ENCODE peak calls at places on chromosomes 6 and 20, in five cellular contexts. E is stimulated activated CD4-positive, alpha-beta T cell treated with anti-CD3 and anti-CD28 coated beads, Interleukin-2, amount 100 ng/mL, for 48 hours; M is HCEC 1CT; D is tibial nerve; Q is HCT116. F is an unnamed sample.
A peak's percentile ranks its signal among the peaks of the same experiment; 100 is the strongest.

GRCh38 chr6:54647301-54647664 is 199.3 kb upstream of the FAM83B start:
- DNase-seq in E (no peak), Q (no peak), D (no peak), M (no peak), F (no peak)

GRCh38 chr6:39865011-39865888 is 69.0 kb downstream of the MOCS1 start:
- DNase-seq in M (peak; percentile 46), E (peak; percentile 67), D (peak; percentile 68), Q (peak; percentile 50), F (no peak)

GRCh38 chr6:1212919-1213318 is 99.0 kb upstream of the FOXQ1 start:
- DNase-seq in Q (no peak), D (no peak), M (no peak), E (no peak), F (no peak)

GRCh38 chr20:44295995-44296394 is 15.0 kb downstream of the FITM2 start:
- DNase-seq in M (no peak), D (no peak), Q (no peak), E (no peak), F (no peak)

GRCh38 chr6:76230711-76231110 is 158.2 kb upstream of the IMPG1 start:
- DNase-seq in M (no peak), D (no peak), E (no peak), Q (peak; percentile 29), F (no peak)

GRCh38 chr6:129440691-129441090 is 269.3 kb downstream of the ARHGAP18 start:
- DNase-seq in D (no peak), M (no peak), E (no peak), Q (no peak), F (no peak)

GRCh38 chr6:153032255-153032882 is 29.9 kb upstream of the MTRF1L start:
- DNase-seq in M (peak; percentile 73), Q (peak; percentile 27), E (no peak), D (no peak), F (no peak)

GRCh38 chr6:75041381-75041780 is 164.5 kb downstream of the COL12A1 start:
- DNase-seq in Q (no peak), E (no peak), M (no peak), D (no peak), F (no peak)

GRCh38 chr6:76026101-76026500 is 46.4 kb downstream of the IMPG1 start:
- DNase-seq in Q (no peak), M (no peak), D (no peak), E (no peak), F (no peak)

GRCh38 chr6:16392010-16392409 is 153.6 kb downstream of the GMPR start:
- DNase-seq in E (no peak), M (no peak), Q (no peak), D (no peak), F (no peak)

GRCh38 chr6:28603920-28604319 is 78.2 kb downstream of the GPX5 start:
- DNase-seq in E (no peak), D (no peak), M (no peak), Q (no peak), F (no peak)

GRCh38 chr20:2397595-2398145 is 17.0 kb downstream of the TGM6 start:
- DNase-seq in Q (no peak), E (no peak), M (no peak), D (no peak), F (no peak)

GRCh38 chr6:150334790-150335783 is 33.7 kb upstream of the IYD start:
- DNase-seq in D (no peak), E (no peak), M (no peak), Q (peak; percentile 80), F (no peak)

GRCh38 chr6:89079611-89080213 is 839 bp upstream of the PNRC1 start:
- DNase-seq in E (no peak), M (peak; percentile 67), Q (no peak), D (peak; percentile 27), F (no peak)

GRCh38 chr6:715709-716450 is 22.9 kb upstream of the EXOC2 start:
- DNase-seq in Q (no peak), M (no peak), E (no peak), D (no peak), F (no peak)

GRCh38 chr6:28709478-28710349 is 184.0 kb downstream of the GPX5 start:
- DNase-seq in D (no peak), M (no peak), Q (no peak), E (no peak), F (no peak)

GRCh38 chr20:62742979-62743776 is 34.5 kb downstream of the NTSR1 start:
- DNase-seq in D (no peak), Q (no peak), M (no peak), E (no peak), F (no peak)

GRCh38 chr20:24653306-24653705 is 183.9 kb downstream of the SYNDIG1 start:
- DNase-seq in D (no peak), M (no peak), Q (no peak), E (no peak), F (no peak)

GRCh38 chr20:45905505-45906079 is 6.4 kb downstream of the PLTP start:
- DNase-seq in Q (peak; percentile 48), E (no peak), M (peak; percentile 81), D (no peak), F (no peak)

GRCh38 chr6:2162089-2162465 is 83.3 kb downstream of the GMDS start:
- DNase-seq in E (no peak), M (no peak), Q (peak; percentile 32), D (no peak), F (no peak)

GRCh38 chr20:58361549-58361948 is 27.5 kb upstream of the VAPB start:
- DNase-seq in D (no peak), Q (no peak), M (peak; percentile 83), E (no peak), F (no peak)

GRCh38 chr6:78076371-78076770 is 423.5 kb downstream of the MEI4 start:
- DNase-seq in D (no peak), E (no peak), M (no peak), Q (no peak), F (no peak)

GRCh38 chr20:36466089-36466488 is 75.2 kb upstream of the MYL9 start:
- DNase-seq in M (no peak), E (no peak), Q (no peak), D (no peak), F (no peak)

GRCh38 chr6:156719720-156720563 is 57.2 kb upstream of the ARID1B start:
- DNase-seq in M (peak; percentile 85), E (peak; percentile 54), D (peak; percentile 93), Q (peak; percentile 72), F (no peak)

GRCh38 chr6:35181933-35182612 is 31.7 kb upstream of the SCUBE3 start:
- DNase-seq in D (peak; percentile 62), M (peak; percentile 65), Q (peak; percentile 86), E (no peak), F (no peak)

GRCh38 chr20:62382306-62383198 is 4.4 kb upstream of the RPS21 start:
- DNase-seq in D (peak; percentile 49), E (peak; percentile 75), Q (peak; percentile 61), M (peak; percentile 40), F (peak; percentile 66)

GRCh38 chr6:125888989-125889656 is 67.4 kb upstream of the HINT3 start:
- DNase-seq in D (no peak), Q (peak; percentile 24), M (peak; percentile 35), E (no peak), F (no peak)

GRCh38 chr6:138966870-138967269 is 21.2 kb downstream of the REPS1 start:
- DNase-seq in Q (no peak), D (no peak), E (no peak), M (no peak), F (no peak)

GRCh38 chr20:40691566-40692239 is 2.7 kb upstream of the MAFB start:
- DNase-seq in D (no peak), E (no peak), Q (no peak), M (no peak), F (no peak)